ENCODE peak calls at places on chromosomes 7 and 10, in six cellular contexts. B is lower leg skin, H is RPMI8226, V is choroid plexus epithelial cell, D is SK-N-MC, S is glomerular endothelial cell. I is an unnamed sample.

GRCh38 chr7:107592361-107593024 is 12.4 kb downstream of the BCAP29 start:
- DNase-seq in B (no peak), H (no peak), V (peak), D (no peak), S (no peak), I (peak)

GRCh38 chr10:127046975-127047877 is 142.0 kb downstream of the DOCK1 start:
- DNase-seq in B (no peak), H (no peak), V (peak), D (no peak), S (no peak), I (peak)

GRCh38 chr7:128878226-128879105 is 15.8 kb downstream of the ATP6V1F start:
- DNase-seq in B (no peak), H (no peak), V (no peak), D (no peak), S (no peak), I (no peak)

GRCh38 chr10:104329754-104330153 is 8.5 kb downstream of the ITPRIP start:
- DNase-seq in B (no peak), H (no peak), V (peak), D (no peak), S (no peak), I (peak)

GRCh38 chr7:44073664-44074348 is 8.4 kb upstream of the PGAM2 start:
- DNase-seq in B (peak), H (no peak), V (no peak), D (no peak), S (no peak), I (no peak)

GRCh38 chr7:15525652-15526263 is 36.1 kb downstream of the AGMO start:
- DNase-seq in B (no peak), H (no peak), V (no peak), D (no peak), S (no peak), I (no peak)

GRCh38 chr7:2666130-2666529 is 21.9 kb upstream of the AMZ1 start:
- DNase-seq in B (no peak), H (no peak), V (no peak), D (no peak), S (no peak), I (no peak)

GRCh38 chr7:81812514-81813472 is 42.9 kb upstream of the HGF start:
- DNase-seq in B (no peak), H (peak), V (no peak), D (no peak), S (no peak), I (no peak)

GRCh38 chr7:74355091-74355490 is 65.9 kb downstream of the CLIP2 start:
- DNase-seq in B (no peak), H (peak), V (peak), D (no peak), S (peak), I (peak)

GRCh38 chr10:130362308-130362761 is 226.1 kb downstream of the GLRX3 start:
- DNase-seq in B (no peak), H (no peak), V (no peak), D (no peak), S (no peak), I (no peak)

GRCh38 chr10:12819656-12820055 is 181.9 kb downstream of the CCDC3 start:
- DNase-seq in B (no peak), H (no peak), V (no peak), D (no peak), S (no peak), I (no peak)

GRCh38 chr7:34155225-34155908 is 250.0 kb downstream of the BMPER start:
- DNase-seq in B (peak), H (no peak), V (peak), D (no peak), S (no peak), I (peak)

GRCh38 chr10:48612241-48612943 is 7.5 kb upstream of the ARHGAP22 start:
- DNase-seq in B (no peak), H (peak), V (no peak), D (no peak), S (no peak), I (peak)

GRCh38 chr7:130087364-130087763 is 17.0 kb downstream of the KLHDC10 start:
- DNase-seq in B (no peak), H (no peak), V (no peak), D (no peak), S (no peak), I (peak)

GRCh38 chr10:71530781-71531180 is 134.1 kb downstream of the CDH23 start:
- DNase-seq in B (no peak), H (no peak), V (no peak), D (no peak), S (no peak), I (no peak)

GRCh38 chr7:22826593-22826992 is 3.9 kb upstream of the TOMM7 start:
- DNase-seq in B (no peak), H (no peak), V (no peak), D (no peak), S (no peak), I (no peak)

GRCh38 chr7:51321961-51322515 is 5.4 kb upstream of the COBL start:
- DNase-seq in B (no peak), H (no peak), V (no peak), D (no peak), S (no peak), I (no peak)

GRCh38 chr10:2207246-2207922 is 470.1 kb upstream of the ADARB2 start:
- DNase-seq in B (no peak), H (peak), V (no peak), D (no peak), S (no peak), I (no peak)

GRCh38 chr10:75922435-75922834 is 491.0 kb downstream of the LRMDA start:
- DNase-seq in B (no peak), H (no peak), V (peak), D (no peak), S (no peak), I (no peak)

GRCh38 chr10:11462071-11462470 is 149.4 kb downstream of the USP6NL start:
- DNase-seq in B (no peak), H (no peak), V (no peak), D (no peak), S (no peak), I (no peak)

GRCh38 chr10:61669161-61669755 is 6.5 kb downstream of the CABCOCO1 start:
- DNase-seq in B (no peak), H (no peak), V (peak), D (no peak), S (no peak), I (no peak)

GRCh38 chr10:63267414-63268138 is 134.4 kb downstream of the NRBF2 start:
- DNase-seq in B (no peak), H (peak), V (peak), D (no peak), S (no peak), I (peak)

GRCh38 chr7:118949031-118949430 is 724.5 kb downstream of the ANKRD7 start:
- DNase-seq in B (no peak), H (no peak), V (no peak), D (no peak), S (no peak), I (no peak)

GRCh38 chr10:90087197-90088007 is 386.0 kb downstream of the KIF20B start:
- DNase-seq in B (no peak), H (no peak), V (peak), D (no peak), S (no peak), I (no peak)

GRCh38 chr10:21675157-21675796 is 141.2 kb downstream of the MLLT10 start:
- DNase-seq in B (no peak), H (peak), V (peak), D (no peak), S (peak), I (peak)

GRCh38 chr7:108010377-108010776 is 7.4 kb upstream of the LAMB1 start:
- DNase-seq in B (no peak), H (no peak), V (no peak), D (no peak), S (no peak), I (no peak)

GRCh38 chr7:151598045-151598444 is 78.3 kb upstream of the RHEB start:
- DNase-seq in B (peak), H (no peak), V (peak), D (no peak), S (no peak), I (peak)

GRCh38 chr10:29728541-29729049 is 93.8 kb upstream of the SVIL start:
- DNase-seq in B (no peak), H (no peak), V (no peak), D (no peak), S (no peak), I (no peak)

GRCh38 chr7:135236727-135237126 is 3.1 kb downstream of the STRA8 start:
- DNase-seq in B (no peak), H (no peak), V (no peak), D (no peak), S (no peak), I (no peak)

GRCh38 chr7:96075510-96076349 is 246.2 kb downstream of the SLC25A13 start:
- DNase-seq in B (peak), H (peak), V (peak), D (no peak), S (no peak), I (peak)

GRCh38 chr10:76251773-76252617 is 820.6 kb downstream of the LRMDA start:
- DNase-seq in B (no peak), H (no peak), V (no peak), D (no peak), S (no peak), I (peak)

GRCh38 chr7:24741691-24742639 is 15.3 kb downstream of the GSDME start:
- DNase-seq in B (no peak), H (no peak), V (peak), D (no peak), S (no peak), I (peak)

GRCh38 chr10:91565241-91565640 is 67.6 kb downstream of the PPP1R3C start:
- DNase-seq in B (no peak), H (no peak), V (no peak), D (no peak), S (no peak), I (no peak)